ENCODE peak calls at places on chromosome 21, in six cellular contexts. U is HuH-7.5; K is activated T-cell treated with anti-CD3 and anti-CD28 coated beads, Interleukin-2, amount 50 U/mL, for 1 hour; D is iPS-NIHi11; I is RCC 7860; Y is hepatic stellate cell. E is an unnamed sample.

GRCh38 chr21:44548381-44548780 is 2.9 kb downstream of the KRTAP10-2 start:
- DNase-seq in Y (no peak), D (no peak), I (no peak), U (no peak), K (no peak), E (no peak)

GRCh38 chr21:46117586-46118304 is 19.8 kb downstream of the COL6A2 start:
- DNase-seq in D (peak), U (no peak), I (no peak), K (peak), Y (no peak), E (no peak)

GRCh38 chr21:26837539-26837938 is 7.7 kb downstream of the ADAMTS1 start:
- DNase-seq in U (no peak), D (no peak), K (no peak), Y (no peak), I (no peak), E (no peak)

GRCh38 chr21:21907271-21907670 is 909.1 kb downstream of the NCAM2 start:
- DNase-seq in I (no peak), U (no peak), Y (no peak), D (no peak), K (no peak), E (no peak)

GRCh38 chr21:33947451-33948095 is 32.0 kb upstream of the ATP5PO start:
- DNase-seq in D (peak), U (peak), Y (peak), I (peak), K (peak), E (peak)

GRCh38 chr21:27804515-27804914 is 837.6 kb upstream of the ADAMTS5 start:
- DNase-seq in K (no peak), D (no peak), Y (no peak), U (no peak), I (no peak), E (no peak)

GRCh38 chr21:16837319-16837718 is 675.5 kb upstream of the CXADR start:
- DNase-seq in Y (no peak), D (no peak), K (no peak), U (no peak), I (no peak), E (no peak)

GRCh38 chr21:42383331-42383730 is 12.5 kb downstream of the TMPRSS3 start:
- DNase-seq in I (no peak), K (no peak), U (no peak), D (no peak), Y (no peak), E (no peak)

GRCh38 chr21:44293551-44294231 is 6.2 kb upstream of the PFKL start:
- DNase-seq in K (peak), U (no peak), D (no peak), Y (no peak), I (no peak), E (no peak)

GRCh38 chr21:31370893-31371652 is 27.0 kb upstream of the TIAM1 start:
- DNase-seq in D (no peak), K (no peak), I (no peak), U (no peak), Y (no peak), E (no peak)

GRCh38 chr21:40386301-40386911 is 460.6 kb downstream of the DSCAM start:
- DNase-seq in U (no peak), I (no peak), K (no peak), D (peak), Y (no peak), E (no peak)

GRCh38 chr21:14414932-14415508 is 32.1 kb upstream of the HSPA13 start:
- DNase-seq in I (no peak), U (no peak), Y (no peak), K (no peak), D (no peak), E (no peak)